ENCODE peak calls at places on chromosomes 16 and 17, in nine cellular contexts. O is lower leg skin, G is choroid plexus epithelial cell, T is BE2C, A is heart right ventricle, X is IMR-90, C is bronchial epithelial cell, N is fibroblast of lung, W is AG04449. J is an unnamed sample.

GRCh38 chr16:12617401-12617819 is 186.3 kb downstream of the CPPED1 start:
- DNase-seq in O (no peak), G (no peak), T (no peak), A (no peak), X (no peak), C (no peak), N (no peak), W (no peak), J (no peak)

GRCh38 chr17:22265807-22266206 is 573.5 kb downstream of the KCNJ18 start:
- DNase-seq in O (no peak), G (no peak), T (no peak), A (no peak), X (no peak), C (no peak), N (no peak), W (no peak), J (no peak)

GRCh38 chr16:84578538-84579126 is 39.2 kb downstream of the COTL1 start:
- DNase-seq in O (no peak), G (no peak), T (no peak), A (no peak), X (no peak), C (no peak), N (no peak), W (no peak), J (no peak)

GRCh38 chr16:57815987-57816745 is 13.9 kb upstream of the KIFC3 start:
- DNase-seq in O (peak), G (peak), T (peak), A (peak), X (peak), C (peak), N (peak), W (peak), J (peak)

GRCh38 chr17:75652934-75653549 is 13.9 kb downstream of the RECQL5 start:
- DNase-seq in O (no peak), G (peak), T (peak), A (no peak), X (peak), C (peak), N (peak), W (no peak), J (peak)

GRCh38 chr17:43608313-43608712 is 53.4 kb downstream of the MEOX1 start:
- DNase-seq in O (no peak), G (peak), T (no peak), A (no peak), X (peak), C (peak), N (peak), W (no peak), J (peak)

GRCh38 chr17:36856921-36857381 is 80.3 kb upstream of the LHX1 start:
- DNase-seq in O (no peak), G (no peak), T (no peak), A (no peak), X (no peak), C (no peak), N (no peak), W (no peak), J (no peak)

GRCh38 chr17:49259663-49260010 is 29.1 kb upstream of the PHOSPHO1 start:
- DNase-seq in O (no peak), G (no peak), T (no peak), A (peak), X (no peak), C (no peak), N (no peak), W (no peak), J (no peak)

GRCh38 chr17:74807376-74807775 is 31.2 kb upstream of the NAT9 start:
- DNase-seq in O (no peak), G (no peak), T (peak), A (no peak), X (no peak), C (no peak), N (no peak), W (no peak), J (no peak)

GRCh38 chr16:82016268-82016667 is 5.0 kb upstream of the SDR42E1 start:
- DNase-seq in O (no peak), G (peak), T (no peak), A (peak), X (peak), C (peak), N (peak), W (no peak), J (peak)

GRCh38 chr16:3580271-3580670 is 3.1 kb upstream of the NLRC3 start:
- DNase-seq in O (no peak), G (no peak), T (no peak), A (no peak), X (no peak), C (peak), N (no peak), W (no peak), J (no peak)

GRCh38 chr17:4560837-4561241 is 462 bp upstream of the GGT6 start:
- DNase-seq in O (no peak), G (peak), T (no peak), A (no peak), X (no peak), C (no peak), N (no peak), W (no peak), J (peak)

DNA sequence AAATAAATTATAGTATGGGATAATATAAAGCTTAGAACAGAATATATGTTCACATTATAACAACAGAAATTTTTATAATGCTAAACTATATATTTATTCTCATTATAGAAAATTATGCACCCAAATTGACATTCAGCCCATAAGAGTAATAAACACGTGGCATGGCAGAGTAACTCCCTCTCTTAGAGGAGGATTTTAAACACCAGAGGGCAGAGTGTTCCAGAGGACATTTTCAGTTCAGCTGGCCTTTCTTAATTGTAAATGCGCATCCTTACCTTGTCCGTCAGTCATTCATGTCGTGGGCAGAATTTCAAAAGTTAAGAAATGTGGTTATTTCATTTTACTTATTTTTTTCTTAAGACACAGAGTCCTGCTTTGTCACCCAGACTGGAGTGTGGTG is 147.1 kb downstream of the TANC2 start:
- DNase-seq in O (no peak), G (peak), T (no peak), A (no peak), X (no peak), C (no peak), N (no peak), W (no peak), J (peak)
- TF ChIP-seq CTCF in O (no peak), G (peak), T (peak), A (no peak), X (peak), C (no peak), N (peak), W (no peak), J (peak)

GRCh38 chr16:22205577-22206012 is 483 bp upstream of the EEF2K start:
- DNase-seq in O (no peak), G (no peak), T (no peak), A (no peak), X (no peak), C (no peak), N (no peak), W (no peak), J (no peak)

GRCh38 chr16:22203091-22203490 is 3.0 kb upstream of the EEF2K start:
- DNase-seq in O (no peak), G (no peak), T (no peak), A (no peak), X (no peak), C (no peak), N (no peak), W (no peak), J (no peak)

GRCh38 chr16:22204091-22204655 is 1.9 kb upstream of the EEF2K start:
- DNase-seq in O (no peak), G (no peak), T (no peak), A (no peak), X (no peak), C (no peak), N (no peak), W (no peak), J (no peak)

GRCh38 chr16:22198547-22199293 is 7.4 kb upstream of the EEF2K start:
- DNase-seq in O (no peak), G (no peak), T (no peak), A (no peak), X (peak), C (no peak), N (peak), W (no peak), J (no peak)

DNA sequence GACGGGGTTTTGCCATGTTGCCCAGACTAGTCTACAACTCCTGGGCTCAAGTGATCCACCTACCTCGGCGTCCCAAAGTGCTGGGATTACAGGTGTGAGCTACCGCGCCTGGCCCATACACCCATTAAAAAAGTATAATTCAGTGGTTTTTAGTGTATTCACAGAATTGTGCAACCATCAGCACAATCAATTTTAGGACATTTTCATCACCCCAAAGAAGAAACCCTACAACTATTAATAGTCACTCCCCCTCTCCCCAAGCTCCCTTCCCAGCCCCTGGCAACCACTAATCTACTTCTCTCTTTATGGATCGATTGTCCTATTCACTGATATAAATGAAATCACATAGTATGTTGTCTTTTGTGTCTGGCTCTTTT is 3.8 kb upstream of the EEF2K start:
- DNase-seq in O (no peak), G (no peak), T (no peak), A (no peak), X (no peak), C (no peak), N (no peak), W (no peak), J (no peak)
- H3K4me3 ChIP-seq in O (no peak), G (no peak), T (no peak), A (no peak), X (no peak), C (no peak), N (no peak), W (no peak), J (no peak)

GRCh38 chr17:34665803-34666763 is 86.7 kb downstream of the TMEM132E start:
- DNase-seq in O (peak), G (no peak), T (peak), A (no peak), X (no peak), C (no peak), N (no peak), W (no peak), J (no peak)
- TF ChIP-seq CTCF in O (no peak), G (no peak), T (peak), A (no peak), X (no peak), C (no peak), N (no peak), W (no peak), J (no peak)

GRCh38 chr17:81049973-81050551 is 15.1 kb downstream of the BAIAP2 start:
- DNase-seq in O (no peak), G (no peak), T (no peak), A (no peak), X (no peak), C (peak), N (peak), W (no peak), J (no peak)
- H3K4me3 ChIP-seq in O (no peak), G (no peak), T (no peak), A (peak), X (no peak), C (no peak), N (no peak), W (no peak), J (no peak)

GRCh38 chr16:68526143-68526781 is 12.8 kb upstream of the ZFP90 start:
- DNase-seq in O (no peak), G (no peak), T (no peak), A (no peak), X (no peak), C (no peak), N (no peak), W (no peak), J (no peak)
- TF ChIP-seq CTCF in O (no peak), G (no peak), T (no peak), A (no peak), X (no peak), C (no peak), N (no peak), W (no peak), J (no peak)

GRCh38 chr16:88532434-88533241 is 37.6 kb upstream of the ZC3H18 start:
- DNase-seq in O (no peak), G (no peak), T (no peak), A (no peak), X (no peak), C (no peak), N (no peak), W (no peak), J (no peak)
- H3K4me3 ChIP-seq in O (no peak), G (peak), T (no peak), A (peak), X (no peak), C (peak), N (peak), W (peak), J (no peak)

GRCh38 chr16:70752381-70752780 is 48.6 kb downstream of the VAC14 start:
- DNase-seq in O (no peak), G (no peak), T (no peak), A (no peak), X (no peak), C (no peak), N (no peak), W (no peak), J (no peak)

GRCh38 chr16:70749681-70750601 is 51.0 kb downstream of the VAC14 start:
- DNase-seq in O (no peak), G (peak), T (no peak), A (peak), X (no peak), C (no peak), N (no peak), W (no peak), J (no peak)

GRCh38 chr16:70753228-70753627 is 47.7 kb downstream of the VAC14 start:
- DNase-seq in O (no peak), G (no peak), T (no peak), A (no peak), X (no peak), C (no peak), N (no peak), W (no peak), J (no peak)

GRCh38 chr16:70750893-70751467 is 50.0 kb downstream of the VAC14 start:
- DNase-seq in O (no peak), G (peak), T (no peak), A (peak), X (peak), C (no peak), N (peak), W (peak), J (peak)

GRCh38 chr16:70751593-70751992 is 49.4 kb downstream of the VAC14 start:
- DNase-seq in O (no peak), G (no peak), T (no peak), A (no peak), X (no peak), C (no peak), N (no peak), W (no peak), J (no peak)
- TF ChIP-seq CTCF in O (no peak), G (no peak), T (no peak), A (no peak), X (no peak), C (no peak), N (no peak), W (no peak), J (no peak)

GRCh38 chr16:68737046-68737729 is at the start of gene CDH1:
- DNase-seq in O (peak), G (no peak), T (no peak), A (no peak), X (no peak), C (peak), N (no peak), W (no peak), J (no peak)
- H3K4me3 ChIP-seq in O (peak), G (no peak), T (no peak), A (peak), X (no peak), C (peak), N (no peak), W (no peak), J (no peak)

GRCh38 chr17:47188799-47189731 is at the start of gene CDC27:
- DNase-seq in O (peak), G (peak), T (peak), A (peak), X (peak), C (peak), N (peak), W (peak), J (peak)
- TF ChIP-seq CTCF in O (no peak), G (no peak), T (no peak), A (no peak), X (no peak), C (no peak), N (no peak), W (no peak), J (no peak)

J was measured in cardiac fibroblast.